ENCODE peak calls at places on chromosome 9, in four cellular contexts. A is GM10248, H is IMR-90, O is Calu3. W is an unnamed sample.

GRCh38 chr9:133202688-133203453 is 6.2 kb downstream of the OBP2B start:
- DNase-seq in A (no peak), H (no peak), O (no peak), W (no peak)

GRCh38 chr9:113979713-113980086 is 98.4 kb downstream of the AMBP start:
- DNase-seq in A (no peak), H (peak; percentile 47), O (no peak), W (no peak)

GRCh38 chr9:8734760-8735159 is 935.2 kb upstream of the DMAC1 start:
- DNase-seq in A (no peak), H (no peak), O (no peak), W (no peak)

GRCh38 chr9:114385412-114386181 is 2.2 kb downstream of the AKNA start:
- DNase-seq in A (peak; percentile 86), H (peak; percentile 95), O (no peak), W (peak; percentile 96)

GRCh38 chr9:69740872-69741505 is 18.8 kb downstream of the PTAR1 start:
- DNase-seq in A (no peak), H (peak; percentile 28), O (no peak), W (no peak)

GRCh38 chr9:124357591-124358361 is 57.5 kb downstream of the PSMB7 start:
- DNase-seq in A (no peak), H (no peak), O (no peak), W (no peak)

GRCh38 chr9:129419382-129419899 is 201.5 kb downstream of the C9orf50 start:
- DNase-seq in A (no peak), H (no peak), O (no peak), W (no peak)

GRCh38 chr9:15423328-15423985 is 781 bp downstream of the SNAPC3 start:
- DNase-seq in A (peak; percentile 33), H (peak; percentile 43), O (no peak), W (peak; percentile 36)

GRCh38 chr9:87109182-87109581 is 161.9 kb upstream of the GAS1 start:
- DNase-seq in A (no peak), H (peak; percentile 36), O (no peak), W (no peak)

GRCh38 chr9:20216438-20216837 is 405.9 kb downstream of the MLLT3 start:
- DNase-seq in A (no peak), H (no peak), O (no peak), W (no peak)

GRCh38 chr9:36192196-36192595 is 1.5 kb downstream of the CLTA start:
- DNase-seq in A (no peak), H (peak; percentile 20), O (no peak), W (no peak)

GRCh38 chr9:107615325-107615724 is 125.8 kb upstream of the KLF4 start:
- DNase-seq in A (no peak), H (peak; percentile 24), O (no peak), W (no peak)

GRCh38 chr9:108101410-108101809 is 611.8 kb upstream of the KLF4 start:
- DNase-seq in A (no peak), H (no peak), O (no peak), W (no peak)

GRCh38 chr9:33785914-33786313 is 9.4 kb upstream of the PRSS3 start:
- DNase-seq in A (no peak), H (peak; percentile 28), O (no peak), W (peak; percentile 6)

GRCh38 chr9:4666042-4666699 is at the start of gene SPATA6L:
- DNase-seq in A (peak; percentile 58), H (peak; percentile 45), O (peak; percentile 48), W (peak; percentile 54)

GRCh38 chr9:128877852-128878251 is 3.9 kb downstream of the KYAT1 start:
- DNase-seq in A (no peak), H (no peak), O (no peak), W (no peak)

GRCh38 chr9:68978054-68978453 is 35.9 kb downstream of the PRKACG start:
- DNase-seq in A (no peak), H (no peak), O (no peak), W (no peak)

GRCh38 chr9:130732131-130732530 is 38.6 kb downstream of the EXOSC2 start:
- DNase-seq in A (no peak), H (peak; percentile 31), O (no peak), W (peak; percentile 20)

GRCh38 chr9:105206821-105207699 is 37.4 kb upstream of the SLC44A1 start:
- DNase-seq in A (no peak), H (peak; percentile 50), O (no peak), W (no peak)

GRCh38 chr9:68702493-68702892 is 2.5 kb upstream of the PIP5K1B start:
- DNase-seq in A (no peak), H (peak; percentile 11), O (no peak), W (no peak)

GRCh38 chr9:105168935-105169334 is 75.5 kb upstream of the SLC44A1 start:
- DNase-seq in A (no peak), H (peak; percentile 77), O (no peak), W (no peak)

GRCh38 chr9:21854594-21854993 is 52.2 kb downstream of the MTAP start:
- DNase-seq in A (no peak), H (peak; percentile 78), O (peak; percentile 79), W (no peak)

GRCh38 chr9:6829027-6829426 is 71.3 kb downstream of the KDM4C start:
- DNase-seq in A (no peak), H (peak; percentile 19), O (peak; percentile 2), W (no peak)

GRCh38 chr9:110880123-110880522 is 158.1 kb downstream of the LPAR1 start:
- DNase-seq in A (no peak), H (peak; percentile 91), O (no peak), W (no peak)

GRCh38 chr9:3875371-3876132 is 349.8 kb upstream of the RFX3 start:
- DNase-seq in A (no peak), H (peak; percentile 95), O (peak; percentile 19), W (no peak)

GRCh38 chr9:136700959-136701664 is 11.3 kb upstream of the DIPK1B start:
- DNase-seq in A (peak; percentile 81), H (peak; percentile 16), O (no peak), W (peak; percentile 93)

GRCh38 chr9:11805969-11806368 is 887.2 kb upstream of the TYRP1 start:
- DNase-seq in A (no peak), H (no peak), O (no peak), W (no peak)

GRCh38 chr9:114696814-114697544 is 15.0 kb upstream of the TEX48 start:
- DNase-seq in A (peak; percentile 68), H (peak; percentile 62), O (no peak), W (peak; percentile 94)

GRCh38 chr9:70534471-70534870 is 120.0 kb upstream of the KLF9 start:
- DNase-seq in A (no peak), H (peak; percentile 41), O (no peak), W (no peak)

GRCh38 chr9:137233143-137233980 is 2.7 kb downstream of the SLC34A3 start:
- DNase-seq in A (no peak), H (no peak), O (no peak), W (no peak)

GRCh38 chr9:134811673-134812668 is 68.6 kb upstream of the FCN2 start:
- DNase-seq in A (no peak), H (peak; percentile 96), O (no peak), W (no peak)

GRCh38 chr9:70861797-70862196 is 259.6 kb downstream of the TRPM3 start:
- DNase-seq in A (no peak), H (no peak), O (no peak), W (no peak)

GRCh38 chr9:6689893-6690634 is 44.5 kb upstream of the GLDC start:
- DNase-seq in A (no peak), H (no peak), O (no peak), W (no peak)

GRCh38 chr9:68536876-68537490 is 3.7 kb downstream of the TMEM252 start:
- DNase-seq in A (no peak), H (no peak), O (no peak), W (no peak)

GRCh38 chr9:125190371-125190801 is 783 bp upstream of the PPP6C start:
- DNase-seq in A (no peak), H (no peak), O (no peak), W (peak; percentile 51)

DNA sequence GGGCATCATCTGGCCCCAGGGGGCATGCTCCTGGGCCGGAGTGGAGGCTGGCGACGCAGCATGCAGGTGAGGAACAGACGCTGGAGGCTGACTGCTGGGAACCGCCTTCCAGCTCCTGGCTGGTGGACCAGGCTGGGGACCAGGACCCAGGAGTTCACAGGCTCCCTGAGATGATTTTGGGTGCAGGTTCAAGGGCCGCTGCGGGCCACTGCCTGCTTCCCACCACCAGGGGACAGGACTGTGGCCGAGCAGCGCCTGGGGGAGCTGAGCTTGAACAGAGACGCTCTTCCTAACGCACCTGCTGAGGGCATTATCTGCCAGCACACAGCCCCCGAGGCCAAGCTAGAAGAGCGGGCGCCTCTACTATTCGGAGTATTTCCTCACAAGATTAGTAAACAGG is 132.1 kb upstream of the RAPGEF1 start:
- DNase-seq in A (no peak), H (no peak), O (no peak), W (no peak)
- TF ChIP-seq CTCF in A (no peak), H (peak; percentile 13), O (no peak), W (no peak)

GRCh38 chr9:79008916-79009315 is 562.8 kb upstream of the TLE4 start:
- DNase-seq in A (no peak), H (no peak), O (no peak), W (no peak)
- TF ChIP-seq CTCF in A (no peak), H (no peak), O (no peak), W (no peak)

GRCh38 chr9:91160599-91161464 is 200.9 kb downstream of the AUH start:
- DNase-seq in A (no peak), H (no peak), O (no peak), W (peak; percentile 33)

GRCh38 chr9:91162311-91162710 is 199.4 kb downstream of the AUH start:
- DNase-seq in A (no peak), H (peak; percentile 65), O (no peak), W (peak; percentile 72)

GRCh38 chr9:91160181-91160580 is 201.5 kb downstream of the AUH start:
- DNase-seq in A (no peak), H (no peak), O (no peak), W (no peak)

GRCh38 chr9:91162784-91163440 is 198.8 kb downstream of the AUH start:
- DNase-seq in A (peak; percentile 78), H (no peak), O (peak; percentile 14), W (peak; percentile 92)

DNA sequence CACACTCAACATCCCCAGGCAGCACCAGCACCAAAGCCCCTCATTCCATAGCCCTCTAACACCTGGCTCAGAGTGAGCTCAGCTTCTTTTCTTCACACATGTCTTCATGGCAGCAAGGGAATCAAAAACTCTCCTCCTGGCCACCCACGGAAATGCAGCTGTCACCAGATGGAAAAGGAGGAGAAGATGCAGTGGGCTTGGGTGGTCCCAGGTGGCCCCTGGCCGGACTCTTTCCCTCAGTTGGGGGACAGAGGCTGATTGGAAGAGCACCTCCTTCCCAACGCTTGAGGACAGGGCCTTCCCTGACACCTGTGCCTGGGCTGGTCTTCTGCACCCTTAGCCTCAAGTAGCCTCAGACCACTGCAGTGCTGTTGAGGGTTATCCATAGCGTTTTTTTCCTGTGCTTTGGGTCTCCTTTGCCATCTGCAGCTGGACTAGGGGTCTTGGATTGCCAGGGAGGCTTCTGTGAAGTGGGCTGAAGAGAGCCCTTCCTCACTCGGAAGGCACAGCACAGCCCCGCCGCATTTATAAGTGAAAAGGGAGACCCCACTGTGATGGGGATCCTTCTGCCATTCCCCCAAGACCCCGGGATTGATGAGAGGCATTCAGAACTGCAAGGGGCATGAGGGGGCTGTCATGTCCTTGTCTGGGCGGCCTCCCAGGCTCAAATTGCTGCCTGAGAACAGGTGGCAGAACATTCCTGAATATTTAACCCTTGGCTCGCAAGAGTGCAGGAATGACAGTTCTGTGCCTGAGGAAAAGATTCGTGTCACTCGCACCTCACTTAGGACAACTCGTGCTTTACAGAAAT is 200.0 kb downstream of the AUH start:
- DNase-seq in A (no peak), H (no peak), O (no peak), W (no peak)
- TF ChIP-seq CTCF in A (no peak), H (no peak), O (no peak), W (no peak)

DNA sequence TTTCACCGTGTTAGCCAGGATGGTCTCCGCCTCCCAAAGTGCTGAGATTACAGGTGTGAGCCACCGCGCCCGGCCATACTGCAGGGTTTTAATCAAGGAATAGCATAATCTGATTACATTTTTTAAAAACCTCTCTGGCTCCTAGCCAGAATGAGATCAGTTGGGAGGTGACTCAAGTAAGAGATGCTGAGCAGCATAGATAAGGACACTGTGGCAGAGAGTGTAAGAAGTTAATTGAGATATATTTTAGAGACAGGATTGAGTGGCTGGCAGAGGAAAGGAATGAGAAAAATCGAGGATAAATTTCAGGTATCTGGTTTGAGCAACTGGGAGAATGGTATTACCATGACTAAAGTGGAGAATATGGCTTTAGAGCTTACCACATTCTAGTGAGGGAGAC is 7.3 kb upstream of the RIGI start:
- DNase-seq in A (no peak), H (peak; percentile 10), O (no peak), W (no peak)
- TF ChIP-seq CTCF in A (no peak), H (no peak), O (no peak), W (no peak)

W was measured in activated CD8-positive, alpha-beta T cell treated with anti-CD3 and anti-CD28 coated beads for 36 hours.